ENCODE peak calls at places on chromosomes 6 and 20, in nine cellular contexts. C, B, H, U, P, O, R, L and T are unnamed samples.

GRCh38 chr20:17995967-17996819 is 27.4 kb downstream of the MGME1 start:
- DNase-seq in P (no peak), O (peak; percentile 33), C (no peak), R (peak; percentile 69), L (peak; percentile 52), H (no peak), B (peak; percentile 62), U (peak; percentile 39), T (peak; percentile 16)

GRCh38 chr6:139308936-139309603 is 17.3 kb upstream of the TXLNB start:
- DNase-seq in U (no peak), P (no peak), B (no peak), C (no peak), O (no peak), L (no peak), R (no peak), H (no peak), T (no peak)

GRCh38 chr6:1838604-1839003 is 228.9 kb downstream of the FOXC1 start:
- DNase-seq in L (no peak), C (no peak), R (no peak), B (no peak), P (no peak), O (no peak), H (no peak), U (no peak), T (no peak)

GRCh38 chr20:10047427-10047826 is 12.6 kb downstream of the ANKEF1 start:
- DNase-seq in B (peak; percentile 58), C (no peak), P (no peak), R (peak; percentile 42), L (no peak), O (no peak), U (no peak), H (no peak), T (no peak)

GRCh38 chr20:40860487-40860902 is 168.1 kb upstream of the TOP1 start:
- DNase-seq in H (no peak), P (no peak), B (no peak), R (no peak), C (no peak), L (no peak), O (no peak), U (no peak), T (no peak)

GRCh38 chr6:135853986-135854385 is 2.5 kb downstream of the PDE7B start:
- DNase-seq in C (no peak), R (no peak), L (no peak), H (no peak), P (no peak), B (no peak), O (no peak), U (no peak), T (no peak)

GRCh38 chr20:57698191-57698866 is 11.5 kb downstream of the PMEPA1 start:
- DNase-seq in R (no peak), B (no peak), L (peak; percentile 76), P (no peak), O (peak; percentile 78), C (no peak), U (no peak), H (no peak), T (no peak)

GRCh38 chr20:15582146-15582776 is 991.0 kb downstream of the KIF16B start:
- DNase-seq in C (no peak), O (no peak), R (no peak), L (no peak), U (no peak), H (no peak), B (no peak), P (no peak), T (no peak)

GRCh38 chr6:15989397-15989796 is 139.5 kb upstream of the MYLIP start:
- DNase-seq in H (no peak), C (no peak), P (no peak), R (no peak), B (no peak), U (no peak), L (no peak), O (no peak), T (no peak)

GRCh38 chr20:46823271-46823747 is 71.3 kb upstream of the EYA2 start:
- DNase-seq in U (no peak), C (no peak), P (no peak), O (no peak), B (no peak), R (no peak), H (no peak), L (no peak), T (no peak)

GRCh38 chr6:148885154-148885870 is 138.5 kb downstream of the UST start:
- DNase-seq in O (no peak), R (no peak), L (peak; percentile 48), P (no peak), H (no peak), U (no peak), C (no peak), B (no peak), T (no peak)

GRCh38 chr6:145705561-145705960 is 29.8 kb downstream of the EPM2A start:
- DNase-seq in O (no peak), U (no peak), B (no peak), H (no peak), R (no peak), C (no peak), L (no peak), P (no peak), T (no peak)

GRCh38 chr6:28568515-28569108 is 42.9 kb downstream of the GPX5 start:
- DNase-seq in B (no peak), O (no peak), L (no peak), C (no peak), H (no peak), U (no peak), P (no peak), R (no peak), T (no peak)

GRCh38 chr6:113149511-113149910 is 707.6 kb upstream of the MARCKS start:
- DNase-seq in H (no peak), O (no peak), B (no peak), R (no peak), P (no peak), L (no peak), U (no peak), C (no peak), T (no peak)

GRCh38 chr6:158321960-158322359 is 9.7 kb downstream of the TULP4 start:
- DNase-seq in R (no peak), U (no peak), B (no peak), O (no peak), P (no peak), C (no peak), L (peak; percentile 32), H (no peak), T (no peak)

GRCh38 chr20:41617059-41617921 is 887 bp downstream of the CHD6 start:
- DNase-seq in U (peak; percentile 22), C (peak; percentile 36), B (peak; percentile 61), P (no peak), R (peak; percentile 73), O (peak; percentile 50), L (no peak), H (peak; percentile 54), T (peak; percentile 41)

GRCh38 chr6:34223964-34224940 is 12.4 kb upstream of the HMGA1 start:
- DNase-seq in L (peak; percentile 92), B (peak; percentile 98), O (peak; percentile 94), C (peak; percentile 94), U (peak; percentile 88), P (peak; percentile 93), H (peak; percentile 93), R (peak; percentile 99), T (peak; percentile 92)

GRCh38 chr20:17059465-17059864 is 167.4 kb upstream of the PCSK2 start:
- DNase-seq in L (no peak), B (no peak), P (no peak), U (no peak), H (no peak), C (no peak), R (no peak), O (no peak), T (no peak)

GRCh38 chr20:45500022-45500421 is 15.4 kb downstream of the SPINT3 start:
- DNase-seq in B (no peak), H (no peak), L (no peak), O (no peak), R (no peak), P (no peak), U (no peak), C (no peak), T (no peak)

GRCh38 chr6:80022803-80023202 is 18.4 kb downstream of the TTK start:
- DNase-seq in R (no peak), L (no peak), C (no peak), P (no peak), B (no peak), U (no peak), H (no peak), O (no peak), T (no peak)

GRCh38 chr20:24289737-24290481 is 179.5 kb upstream of the SYNDIG1 start:
- DNase-seq in P (no peak), L (no peak), O (no peak), C (no peak), B (peak; percentile 49), R (no peak), U (no peak), H (no peak), T (no peak)

GRCh38 chr6:29968130-29968529 is 25.8 kb downstream of the HLA-A start:
- DNase-seq in R (no peak), C (no peak), P (no peak), O (no peak), L (no peak), B (no peak), H (no peak), U (no peak), T (no peak)

GRCh38 chr20:49343246-49343645 is 65.4 kb upstream of the ZNFX1 start:
- DNase-seq in U (no peak), R (no peak), B (no peak), C (no peak), O (no peak), P (no peak), L (no peak), H (no peak), T (no peak)

GRCh38 chr6:140174509-140174908 is 800.1 kb upstream of the CITED2 start:
- DNase-seq in O (no peak), R (no peak), C (no peak), P (no peak), B (no peak), U (no peak), L (peak; percentile 91), H (no peak), T (no peak)

GRCh38 chr20:62043131-62043914 is 22.4 kb downstream of the TAF4 start:
- DNase-seq in P (no peak), R (no peak), U (no peak), H (peak; percentile 2), C (no peak), O (no peak), B (no peak), L (no peak), T (no peak)

GRCh38 chr6:33014841-33015634 is 5.6 kb upstream of the HLA-DOA start:
- DNase-seq in L (peak; percentile 82), U (peak; percentile 69), C (peak; percentile 32), O (peak; percentile 15), R (peak; percentile 66), P (no peak), H (no peak), B (peak; percentile 76), T (no peak)

GRCh38 chr6:47451162-47451561 is 26.4 kb upstream of the CD2AP start:
- DNase-seq in C (no peak), H (no peak), P (no peak), U (no peak), L (no peak), B (no peak), R (no peak), O (no peak), T (no peak)

GRCh38 chr20:56504373-56505005 is 20.1 kb upstream of the FAM209A start:
- DNase-seq in O (peak; percentile 13), C (no peak), L (no peak), U (no peak), H (no peak), B (peak; percentile 65), P (no peak), R (peak; percentile 64), T (no peak)

GRCh38 chr6:167776906-167777645 is 49.6 kb upstream of the AFDN start:
- DNase-seq in U (no peak), B (no peak), P (no peak), H (no peak), O (no peak), L (no peak), C (no peak), R (no peak), T (no peak)

GRCh38 chr20:2167122-2167521 is 65.5 kb downstream of the STK35 start:
- DNase-seq in P (no peak), U (no peak), R (no peak), C (no peak), O (no peak), H (no peak), B (no peak), L (no peak), T (no peak)

GRCh38 chr6:123648723-123649122 is 12.0 kb upstream of the TRDN start:
- DNase-seq in C (no peak), B (no peak), R (no peak), L (no peak), U (no peak), O (no peak), H (no peak), P (no peak), T (no peak)